ENCODE peak calls at places on chromosome 11, in six cellular contexts. One of them, this sample, is unnamed.

GRCh38 chr11:5611627-5612026 is 13.2 kb upstream of the TRIM34 start:
- DNase-seq in heart left ventricle: no peak
- DNase-seq in Peyer's patch: no peak
- DNase-seq in tibial nerve: no peak
- DNase-seq in uterus: no peak
- DNase-seq in HCT116: peak
- DNase-seq in this sample: no peak

GRCh38 chr11:17063171-17064002 is 14.1 kb downstream of the RPS13 start:
- DNase-seq in heart left ventricle: peak
- DNase-seq in Peyer's patch: peak
- DNase-seq in tibial nerve: peak
- DNase-seq in uterus: no peak
- DNase-seq in HCT116: peak
- DNase-seq in this sample: peak

GRCh38 chr11:102284008-102284407 is 33.3 kb upstream of the BIRC3 start:
- DNase-seq in heart left ventricle: no peak
- DNase-seq in Peyer's patch: no peak
- DNase-seq in tibial nerve: no peak
- DNase-seq in uterus: no peak
- DNase-seq in HCT116: no peak
- DNase-seq in this sample: no peak

GRCh38 chr11:44112083-44112865 is 16.8 kb downstream of the EXT2 start:
- DNase-seq in heart left ventricle: peak
- DNase-seq in Peyer's patch: no peak
- DNase-seq in tibial nerve: no peak
- DNase-seq in uterus: peak
- DNase-seq in HCT116: no peak
- DNase-seq in this sample: no peak

GRCh38 chr11:72069787-72070251 is 10.5 kb downstream of the NUMA1 start:
- DNase-seq in heart left ventricle: peak
- DNase-seq in Peyer's patch: peak
- DNase-seq in tibial nerve: peak
- DNase-seq in uterus: peak
- DNase-seq in HCT116: peak
- DNase-seq in this sample: peak

GRCh38 chr11:30585892-30586250 is 282 bp downstream of the MPPED2 start:
- DNase-seq in heart left ventricle: peak
- DNase-seq in Peyer's patch: no peak
- DNase-seq in tibial nerve: no peak
- DNase-seq in uterus: peak
- DNase-seq in HCT116: no peak
- DNase-seq in this sample: no peak

GRCh38 chr11:119417726-119418540 is 5.0 kb downstream of the THY1 start:
- DNase-seq in heart left ventricle: no peak
- DNase-seq in Peyer's patch: no peak
- DNase-seq in tibial nerve: no peak
- DNase-seq in uterus: no peak
- DNase-seq in HCT116: no peak
- DNase-seq in this sample: peak

GRCh38 chr11:64744544-64745218 is 739 bp upstream of the RASGRP2 start:
- DNase-seq in heart left ventricle: no peak
- DNase-seq in Peyer's patch: no peak
- DNase-seq in tibial nerve: no peak
- DNase-seq in uterus: peak
- DNase-seq in HCT116: no peak
- DNase-seq in this sample: no peak

GRCh38 chr11:36009469-36009868 is 65.6 kb downstream of the LDLRAD3 start:
- DNase-seq in heart left ventricle: no peak
- DNase-seq in Peyer's patch: no peak
- DNase-seq in tibial nerve: no peak
- DNase-seq in uterus: no peak
- DNase-seq in HCT116: no peak
- DNase-seq in this sample: peak

GRCh38 chr11:69510471-69511357 is 29.3 kb downstream of the LINC01488 start:
- DNase-seq in heart left ventricle: no peak
- DNase-seq in Peyer's patch: no peak
- DNase-seq in tibial nerve: no peak
- DNase-seq in uterus: peak
- DNase-seq in HCT116: no peak
- DNase-seq in this sample: no peak

GRCh38 chr11:107691003-107691402 is 20.9 kb downstream of the SLN start:
- DNase-seq in heart left ventricle: no peak
- DNase-seq in Peyer's patch: no peak
- DNase-seq in tibial nerve: no peak
- DNase-seq in uterus: no peak
- DNase-seq in HCT116: no peak
- DNase-seq in this sample: no peak

GRCh38 chr11:101863361-101863760 is 51.4 kb upstream of the CEP126 start:
- DNase-seq in heart left ventricle: no peak
- DNase-seq in Peyer's patch: no peak
- DNase-seq in tibial nerve: no peak
- DNase-seq in uterus: no peak
- DNase-seq in HCT116: no peak
- DNase-seq in this sample: no peak

GRCh38 chr11:70281114-70281729 is 10.7 kb downstream of the PPFIA1 start:
- DNase-seq in heart left ventricle: peak
- DNase-seq in Peyer's patch: no peak
- DNase-seq in tibial nerve: peak
- DNase-seq in uterus: peak
- DNase-seq in HCT116: no peak
- DNase-seq in this sample: peak

GRCh38 chr11:73729594-73730206 is 31.2 kb downstream of the RAB6A start:
- DNase-seq in heart left ventricle: no peak
- DNase-seq in Peyer's patch: no peak
- DNase-seq in tibial nerve: no peak
- DNase-seq in uterus: no peak
- DNase-seq in HCT116: peak
- DNase-seq in this sample: no peak

GRCh38 chr11:31340903-31341572 is 28.5 kb downstream of the DCDC1 start:
- DNase-seq in heart left ventricle: no peak
- DNase-seq in Peyer's patch: no peak
- DNase-seq in tibial nerve: no peak
- DNase-seq in uterus: no peak
- DNase-seq in HCT116: peak
- DNase-seq in this sample: peak

DNA sequence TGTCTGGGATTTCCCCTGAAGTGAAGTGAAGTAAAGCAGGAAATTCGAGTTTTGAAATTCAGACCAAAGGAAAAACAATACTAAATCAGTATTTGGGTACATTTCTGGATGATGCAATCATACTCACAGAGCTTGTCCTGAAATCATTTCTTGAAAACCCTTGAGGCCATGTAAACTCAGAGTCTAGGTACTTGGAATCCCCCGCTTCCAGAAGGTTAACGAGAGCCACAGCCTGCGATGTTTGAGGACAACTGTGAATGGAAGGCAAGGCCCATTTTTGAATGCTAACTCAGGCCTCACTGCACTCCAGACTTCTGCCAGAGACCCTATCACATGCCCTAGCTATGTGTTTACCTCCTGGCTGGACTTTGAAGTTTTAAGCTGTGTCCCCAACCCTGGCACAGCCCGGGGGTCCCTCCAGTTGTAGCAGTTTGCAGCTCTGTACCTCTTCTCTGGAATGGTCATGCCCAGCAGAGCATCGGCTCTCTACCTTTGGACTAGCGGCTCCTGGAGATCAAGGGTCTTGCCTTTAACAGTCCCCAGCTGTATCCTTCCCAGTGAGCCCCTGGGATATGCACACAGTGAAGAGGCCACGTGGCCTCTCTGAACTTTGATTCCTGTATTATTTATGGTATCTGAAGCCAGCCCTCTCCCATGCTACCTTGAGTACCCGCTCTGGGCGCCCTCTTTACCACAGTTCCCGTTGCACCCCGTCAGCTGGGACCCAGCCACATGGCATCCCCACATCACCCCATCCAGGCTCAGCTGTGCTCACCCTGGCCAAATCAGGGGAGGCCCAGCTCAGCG is 5.6 kb upstream of the FTH1 start:
- DNase-seq in heart left ventricle: no peak
- DNase-seq in Peyer's patch: peak
- DNase-seq in tibial nerve: no peak
- DNase-seq in uterus: no peak
- DNase-seq in HCT116: no peak
- DNase-seq in this sample: no peak
- TF ChIP-seq POLR2A in heart left ventricle: no peak
- TF ChIP-seq POLR2A in Peyer's patch: peak
- TF ChIP-seq POLR2A in tibial nerve: no peak
- TF ChIP-seq POLR2A in uterus: peak
- TF ChIP-seq POLR2A in HCT116: no peak
- TF ChIP-seq POLR2A in this sample: no peak

DNA sequence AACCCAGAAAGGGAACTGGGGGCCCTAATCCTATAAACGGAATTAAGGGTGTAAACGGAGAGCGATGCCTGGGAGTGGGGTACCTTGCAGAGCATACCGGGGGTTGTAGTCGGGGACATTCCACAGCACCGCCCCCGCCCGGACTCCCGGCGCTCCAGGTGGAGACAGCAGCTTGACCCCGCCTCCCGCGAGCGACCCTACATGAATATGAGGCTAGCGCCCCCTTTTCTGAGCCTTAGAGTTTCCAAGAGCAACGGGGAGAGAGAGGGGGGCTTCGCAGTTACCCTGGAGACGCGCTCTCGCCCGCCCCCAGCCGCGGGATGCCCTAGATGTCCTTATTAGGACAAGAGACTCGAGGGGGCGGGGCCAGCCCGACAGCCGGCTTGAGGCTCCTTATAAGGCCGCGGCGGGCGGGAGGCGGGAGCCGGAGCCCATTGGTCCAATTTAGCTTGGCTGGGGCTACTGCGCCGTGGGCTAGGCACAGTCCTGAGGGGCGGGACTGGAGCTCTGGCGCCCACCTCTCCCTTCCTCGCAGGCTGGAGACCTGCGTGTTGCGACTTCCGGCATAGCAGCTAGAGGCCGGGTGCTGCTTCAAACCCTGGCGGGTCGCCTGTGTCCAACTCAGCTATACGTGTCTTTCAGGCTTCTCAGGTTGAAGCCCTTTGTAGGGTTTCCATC is 960 bp upstream of the MUS81 start:
- DNase-seq in heart left ventricle: peak
- DNase-seq in Peyer's patch: peak
- DNase-seq in tibial nerve: peak
- DNase-seq in uterus: peak
- DNase-seq in HCT116: peak
- DNase-seq in this sample: peak
- TF ChIP-seq POLR2A in heart left ventricle: peak
- TF ChIP-seq POLR2A in Peyer's patch: peak
- TF ChIP-seq POLR2A in tibial nerve: no peak
- TF ChIP-seq POLR2A in uterus: peak
- TF ChIP-seq POLR2A in HCT116: peak
- TF ChIP-seq POLR2A in this sample: peak

DNA sequence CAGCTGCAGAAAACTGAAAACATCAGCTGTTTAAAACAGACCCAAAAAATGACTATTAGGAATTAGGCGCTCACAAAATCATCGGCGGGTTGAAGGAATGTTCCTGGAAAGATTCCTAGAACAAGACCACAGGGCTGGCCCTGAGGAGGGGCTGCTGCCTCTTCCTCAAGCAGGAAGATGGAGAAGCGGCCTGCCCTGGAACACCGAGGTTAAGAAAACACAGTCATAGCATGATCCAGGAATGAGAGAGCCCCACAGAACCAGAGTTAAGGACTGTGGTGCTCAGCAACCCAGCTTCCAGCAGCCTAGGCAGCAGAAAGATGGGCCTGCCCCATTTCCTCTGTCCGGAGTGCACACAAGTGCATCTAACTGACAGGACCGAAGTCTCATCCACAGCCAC is 78.4 kb downstream of the C11orf91 start:
- DNase-seq in heart left ventricle: peak
- DNase-seq in Peyer's patch: no peak
- DNase-seq in tibial nerve: no peak
- DNase-seq in uterus: no peak
- DNase-seq in HCT116: no peak
- DNase-seq in this sample: no peak
- TF ChIP-seq POLR2A in heart left ventricle: no peak
- TF ChIP-seq POLR2A in Peyer's patch: no peak
- TF ChIP-seq POLR2A in tibial nerve: no peak
- TF ChIP-seq POLR2A in uterus: no peak
- TF ChIP-seq POLR2A in HCT116: no peak
- TF ChIP-seq POLR2A in this sample: no peak

DNA sequence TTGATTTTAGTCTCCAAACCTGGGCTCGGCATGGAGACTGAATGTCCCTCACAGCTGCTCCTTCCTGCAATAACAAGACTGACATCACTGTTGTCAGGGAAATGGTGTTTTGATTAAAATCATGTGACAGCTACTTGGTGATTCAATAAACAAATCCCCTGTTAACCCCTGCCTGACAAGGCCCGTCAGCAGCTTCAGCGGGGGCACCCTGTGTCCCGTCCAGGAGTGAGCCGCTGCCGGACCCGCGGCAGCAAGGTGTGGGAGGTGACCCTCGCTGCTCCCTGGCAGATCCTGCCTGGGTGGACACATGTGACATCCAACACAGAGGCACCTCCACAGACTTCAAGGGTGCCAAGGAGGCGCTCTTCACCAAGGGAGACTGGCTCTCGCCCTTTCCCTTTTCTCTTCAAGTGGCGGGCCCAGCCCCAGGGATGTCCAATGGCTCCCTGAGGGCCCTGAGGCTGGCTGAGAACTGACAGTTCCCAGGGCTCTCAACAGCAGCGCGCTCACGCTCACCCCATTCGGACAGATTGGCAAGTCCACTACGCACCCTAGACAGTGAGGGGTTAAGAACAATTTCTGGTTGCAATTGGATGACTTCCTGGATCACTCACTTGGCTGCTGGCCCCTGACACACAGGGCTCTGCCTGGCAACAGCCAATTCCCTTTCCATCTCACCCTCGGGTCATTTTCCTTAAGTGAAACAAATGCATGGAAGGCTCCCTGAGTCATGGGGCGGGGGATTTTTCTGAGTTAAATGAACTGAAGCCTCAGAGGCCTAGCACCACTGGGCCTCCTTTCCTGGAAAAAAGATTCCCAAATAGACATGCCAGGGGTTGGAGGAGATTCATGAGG is 30.7 kb downstream of the PPP2R1B start:
- DNase-seq in heart left ventricle: peak
- DNase-seq in Peyer's patch: peak
- DNase-seq in tibial nerve: peak
- DNase-seq in uterus: peak
- DNase-seq in HCT116: no peak
- DNase-seq in this sample: peak
- TF ChIP-seq POLR2A in heart left ventricle: peak
- TF ChIP-seq POLR2A in Peyer's patch: no peak
- TF ChIP-seq POLR2A in tibial nerve: peak
- TF ChIP-seq POLR2A in uterus: peak
- TF ChIP-seq POLR2A in HCT116: no peak
- TF ChIP-seq POLR2A in this sample: peak

GRCh38 chr11:95067042-95067827 is 516 bp downstream of the SRSF8 start:
- DNase-seq in heart left ventricle: peak
- DNase-seq in Peyer's patch: peak
- DNase-seq in tibial nerve: peak
- DNase-seq in uterus: peak
- DNase-seq in HCT116: no peak
- DNase-seq in this sample: no peak
- TF ChIP-seq POLR2A in heart left ventricle: peak
- TF ChIP-seq POLR2A in Peyer's patch: peak
- TF ChIP-seq POLR2A in tibial nerve: no peak
- TF ChIP-seq POLR2A in uterus: peak
- TF ChIP-seq POLR2A in HCT116: peak
- TF ChIP-seq POLR2A in this sample: no peak